ENCODE peak calls at places on chromosomes 12 and 14, in four cellular contexts. N is omental fat pad, F is tibial nerve, X is GM12892. C is an unnamed sample.

GRCh38 chr14:50061664-50062437 is 54.5 kb downstream of the VCPKMT start:
- DNase-seq in N (no peak), F (no peak), X (peak; percentile 66), C (peak; percentile 64)

GRCh38 chr12:49188205-49188915 is 520 bp downstream of the TUBA1A start:
- DNase-seq in N (peak; percentile 32), F (peak; percentile 77), X (peak; percentile 43), C (peak; percentile 46)

GRCh38 chr12:38985961-38986360 is 80.6 kb upstream of the CPNE8 start:
- DNase-seq in N (no peak), F (no peak), X (no peak), C (no peak)

GRCh38 chr12:42326466-42327226 is 679 bp downstream of the PPHLN1 start:
- DNase-seq in N (no peak), F (no peak), X (no peak), C (no peak)

GRCh38 chr14:95041477-95042020 is 115.8 kb downstream of the DICER1 start:
- DNase-seq in N (no peak), F (no peak), X (no peak), C (no peak)

GRCh38 chr14:55129086-55129427 is at the start of gene LGALS3:
- DNase-seq in N (peak; percentile 50), F (peak; percentile 72), X (peak; percentile 73), C (peak; percentile 68)

GRCh38 chr14:28323951-28324741 is 442.4 kb upstream of the FOXG1 start:
- DNase-seq in N (no peak), F (no peak), X (no peak), C (no peak)

GRCh38 chr12:6450091-6450868 is 1.6 kb upstream of the TAPBPL start:
- DNase-seq in N (peak; percentile 22), F (no peak), X (no peak), C (no peak)

GRCh38 chr14:94011795-94012194 is 14.3 kb upstream of the OTUB2 start:
- DNase-seq in N (no peak), F (no peak), X (no peak), C (no peak)

GRCh38 chr12:102702447-102703114 is 214.5 kb downstream of the PAH start:
- DNase-seq in N (peak; percentile 56), F (peak; percentile 46), X (peak; percentile 25), C (peak; percentile 9)

GRCh38 chr14:50821471-50822464 is 9.2 kb downstream of the NIN start:
- DNase-seq in N (no peak), F (no peak), X (no peak), C (no peak)

GRCh38 chr14:65224799-65225198 is 122.5 kb upstream of the MAX start:
- DNase-seq in N (no peak), F (no peak), X (no peak), C (no peak)

GRCh38 chr12:38898001-38898684 is 7.2 kb downstream of the CPNE8 start:
- DNase-seq in N (no peak), F (no peak), X (no peak), C (no peak)

GRCh38 chr12:120882055-120882555 is 22.1 kb downstream of the SPPL3 start:
- DNase-seq in N (no peak), F (no peak), X (no peak), C (no peak)

GRCh38 chr12:89825591-89826449 is 117.2 kb upstream of the ATP2B1 start:
- DNase-seq in N (no peak), F (no peak), X (no peak), C (no peak)

GRCh38 chr12:75856228-75856627 is 175.3 kb downstream of the PHLDA1 start:
- DNase-seq in N (no peak), F (no peak), X (no peak), C (no peak)

GRCh38 chr14:92108345-92109254 is 2.2 kb upstream of the ATXN3 start:
- DNase-seq in N (no peak), F (no peak), X (no peak), C (peak; percentile 13)

GRCh38 chr12:2682301-2683282 is 112.2 kb upstream of the FKBP4 start:
- DNase-seq in N (no peak), F (no peak), X (no peak), C (no peak)

GRCh38 chr14:70642313-70643235 is 858 bp downstream of the TTC9 start:
- DNase-seq in N (no peak), F (no peak), X (peak; percentile 60), C (peak; percentile 46)

GRCh38 chr12:126219654-126220279 is 1154.5 kb downstream of the AACS start:
- DNase-seq in N (no peak), F (no peak), X (no peak), C (no peak)

GRCh38 chr12:43309845-43310405 is 242.1 kb downstream of the ADAMTS20 start:
- DNase-seq in N (no peak), F (no peak), X (no peak), C (no peak)

GRCh38 chr12:89350661-89351488 is 1.4 kb downstream of the DUSP6 start:
- DNase-seq in N (no peak), F (no peak), X (no peak), C (peak; percentile 9)

GRCh38 chr14:53581497-53581896 is 375.1 kb downstream of the BMP4 start:
- DNase-seq in N (no peak), F (no peak), X (no peak), C (no peak)

GRCh38 chr12:46160081-46160980 is 108.5 kb downstream of the SLC38A1 start:
- DNase-seq in N (no peak), F (no peak), X (no peak), C (no peak)

GRCh38 chr12:51127050-51127729 is 43.8 kb upstream of the CSRNP2 start:
- DNase-seq in N (no peak), F (no peak), X (no peak), C (no peak)

GRCh38 chr12:107352347-107353081 is 259.2 kb upstream of the CRY1 start:
- DNase-seq in N (no peak), F (no peak), X (no peak), C (no peak)

GRCh38 chr12:131923260-131923659 is 5.8 kb upstream of the PUS1 start:
- DNase-seq in N (no peak), F (no peak), X (peak; percentile 71), C (peak; percentile 77)

GRCh38 chr12:89733579-89734201 is 25.1 kb upstream of the ATP2B1 start:
- DNase-seq in N (no peak), F (no peak), X (no peak), C (no peak)

GRCh38 chr14:55267816-55268215 is 3.4 kb upstream of the FBXO34 start:
- DNase-seq in N (no peak), F (no peak), X (no peak), C (no peak)

GRCh38 chr12:4191642-4192041 is 81.9 kb upstream of the CCND2 start:
- DNase-seq in N (no peak), F (no peak), X (no peak), C (peak; percentile 33)